ENCODE peak calls at places on chromosome 18, in five cellular contexts. One of them, this sample, is unnamed.
A peak's percentile ranks its signal among the peaks of the same experiment; 100 is the strongest.

GRCh38 chr18:51490860-51491259 is 293.4 kb upstream of the MEX3C start:
- DNase-seq in GM12878: no peak
- DNase-seq in H1: no peak
- DNase-seq in K562: no peak
- DNase-seq in HepG2: no peak
- DNase-seq in this sample: no peak

GRCh38 chr18:11951390-11951851 is 29.9 kb upstream of the IMPA2 start:
- DNase-seq in GM12878: no peak
- DNase-seq in K562: peak; percentile 66
- DNase-seq in H1: no peak
- DNase-seq in HepG2: no peak
- DNase-seq in this sample: peak; percentile 16

GRCh38 chr18:68962623-68963022 is 164.7 kb downstream of the CCDC102B start:
- DNase-seq in H1: no peak
- DNase-seq in HepG2: no peak
- DNase-seq in GM12878: no peak
- DNase-seq in K562: no peak
- DNase-seq in this sample: no peak

GRCh38 chr18:62325806-62326645 is 916 bp downstream of the TNFRSF11A start:
- DNase-seq in H1: no peak
- DNase-seq in K562: no peak
- DNase-seq in HepG2: no peak
- DNase-seq in GM12878: no peak
- DNase-seq in this sample: no peak

GRCh38 chr18:6315556-6316331 is 99.0 kb downstream of the L3MBTL4 start:
- DNase-seq in HepG2: peak; percentile 56
- DNase-seq in GM12878: no peak
- DNase-seq in K562: no peak
- DNase-seq in H1: no peak
- DNase-seq in this sample: no peak

GRCh38 chr18:49476664-49477411 is 10.2 kb downstream of the C18orf32 start:
- DNase-seq in GM12878: no peak
- DNase-seq in HepG2: no peak
- DNase-seq in K562: no peak
- DNase-seq in H1: no peak
- DNase-seq in this sample: no peak

GRCh38 chr18:13381331-13381730 is 162.8 kb downstream of the LDLRAD4 start:
- DNase-seq in K562: no peak
- DNase-seq in H1: no peak
- DNase-seq in GM12878: no peak
- DNase-seq in HepG2: no peak
- DNase-seq in this sample: no peak

GRCh38 chr18:62877448-62878221 is 162.3 kb downstream of the PHLPP1 start:
- DNase-seq in HepG2: peak; percentile 30
- DNase-seq in H1: no peak
- DNase-seq in GM12878: no peak
- DNase-seq in K562: no peak
- DNase-seq in this sample: peak; percentile 33

GRCh38 chr18:61637319-61637718 is 255.5 kb downstream of the RNF152 start:
- DNase-seq in HepG2: no peak
- DNase-seq in H1: peak; percentile 62
- DNase-seq in K562: no peak
- DNase-seq in GM12878: no peak
- DNase-seq in this sample: peak; percentile 53

GRCh38 chr18:57137847-57138246 is 9.0 kb upstream of the BOD1L2 start:
- DNase-seq in H1: no peak
- DNase-seq in GM12878: no peak
- DNase-seq in HepG2: no peak
- DNase-seq in K562: no peak
- DNase-seq in this sample: no peak

GRCh38 chr18:34493566-34494358 is 216.3 kb upstream of the DTNA start:
- DNase-seq in H1: peak; percentile 73
- DNase-seq in K562: no peak
- DNase-seq in HepG2: peak; percentile 14
- DNase-seq in GM12878: no peak
- DNase-seq in this sample: peak; percentile 66

GRCh38 chr18:69978743-69979715 is 31.4 kb upstream of the CD226 start:
- DNase-seq in H1: no peak
- DNase-seq in HepG2: no peak
- DNase-seq in K562: no peak
- DNase-seq in GM12878: no peak
- DNase-seq in this sample: no peak

GRCh38 chr18:62625019-62625418 is 90.3 kb upstream of the PHLPP1 start:
- DNase-seq in K562: no peak
- DNase-seq in HepG2: no peak
- DNase-seq in H1: no peak
- DNase-seq in GM12878: no peak
- DNase-seq in this sample: no peak

GRCh38 chr18:25759111-25759510 is 331.3 kb downstream of the SS18 start:
- DNase-seq in HepG2: no peak
- DNase-seq in GM12878: no peak
- DNase-seq in K562: no peak
- DNase-seq in H1: no peak
- DNase-seq in this sample: no peak

GRCh38 chr18:64474279-64474678 is 325.4 kb upstream of the LINC00305 start:
- DNase-seq in K562: no peak
- DNase-seq in GM12878: no peak
- DNase-seq in HepG2: no peak
- DNase-seq in H1: no peak
- DNase-seq in this sample: no peak

GRCh38 chr18:63831080-63831788 is 56.0 kb downstream of the SERPINB7 start:
- DNase-seq in HepG2: no peak
- DNase-seq in GM12878: no peak
- DNase-seq in K562: no peak
- DNase-seq in H1: no peak
- DNase-seq in this sample: no peak

GRCh38 chr18:34977787-34978532 is 63.3 kb upstream of the MAPRE2 start:
- DNase-seq in H1: peak; percentile 77
- DNase-seq in HepG2: no peak
- DNase-seq in K562: peak; percentile 34
- DNase-seq in GM12878: no peak
- DNase-seq in this sample: peak; percentile 67

GRCh38 chr18:79789091-79789891 is 8.4 kb upstream of the KCNG2 start:
- DNase-seq in H1: peak; percentile 45
- DNase-seq in K562: no peak
- DNase-seq in GM12878: no peak
- DNase-seq in HepG2: no peak
- DNase-seq in this sample: no peak

GRCh38 chr18:33536904-33537303 is 41.1 kb upstream of the ASXL3 start:
- DNase-seq in K562: no peak
- DNase-seq in H1: no peak
- DNase-seq in GM12878: no peak
- DNase-seq in HepG2: no peak
- DNase-seq in this sample: no peak

GRCh38 chr18:62152844-62153243 is 34.0 kb downstream of the PIGN start:
- DNase-seq in H1: no peak
- DNase-seq in GM12878: no peak
- DNase-seq in K562: no peak
- DNase-seq in HepG2: no peak
- DNase-seq in this sample: no peak

GRCh38 chr18:40019797-40020392 is 1935.1 kb upstream of the PIK3C3 start:
- DNase-seq in K562: no peak
- DNase-seq in GM12878: no peak
- DNase-seq in H1: no peak
- DNase-seq in HepG2: no peak
- DNase-seq in this sample: no peak

GRCh38 chr18:55110436-55110835 is 151.2 kb upstream of the CCDC68 start:
- DNase-seq in HepG2: no peak
- DNase-seq in H1: no peak
- DNase-seq in GM12878: no peak
- DNase-seq in K562: no peak
- DNase-seq in this sample: no peak

GRCh38 chr18:52715961-52716360 is 376.0 kb downstream of the DCC start:
- DNase-seq in HepG2: no peak
- DNase-seq in H1: no peak
- DNase-seq in GM12878: no peak
- DNase-seq in K562: no peak
- DNase-seq in this sample: no peak

GRCh38 chr18:79393181-79393598 is 2.5 kb upstream of the NFATC1 start:
- DNase-seq in H1: no peak
- DNase-seq in HepG2: no peak
- DNase-seq in GM12878: no peak
- DNase-seq in K562: no peak
- DNase-seq in this sample: no peak

GRCh38 chr18:63178526-63178880 is 141.1 kb downstream of the BCL2 start:
- DNase-seq in GM12878: no peak
- DNase-seq in K562: no peak
- DNase-seq in H1: no peak
- DNase-seq in HepG2: no peak
- DNase-seq in this sample: no peak

GRCh38 chr18:78228974-78229373 is 750.6 kb upstream of the SALL3 start:
- DNase-seq in HepG2: no peak
- DNase-seq in GM12878: no peak
- DNase-seq in H1: peak; percentile 62
- DNase-seq in K562: no peak
- DNase-seq in this sample: peak; percentile 16

GRCh38 chr18:26436176-26437031 is 111.9 kb downstream of the KCTD1 start:
- DNase-seq in H1: peak; percentile 38
- DNase-seq in K562: no peak
- DNase-seq in HepG2: peak; percentile 34
- DNase-seq in GM12878: no peak
- DNase-seq in this sample: no peak

GRCh38 chr18:43129946-43130523 is 14.6 kb upstream of the RIT2 start:
- DNase-seq in HepG2: no peak
- DNase-seq in GM12878: no peak
- DNase-seq in H1: no peak
- DNase-seq in K562: no peak
- DNase-seq in this sample: no peak

GRCh38 chr18:2508678-2509077 is 62.6 kb downstream of the METTL4 start:
- DNase-seq in H1: no peak
- DNase-seq in HepG2: no peak
- DNase-seq in K562: no peak
- DNase-seq in GM12878: no peak
- DNase-seq in this sample: no peak

GRCh38 chr18:73288813-73289212 is 421.0 kb upstream of the NETO1 start:
- DNase-seq in GM12878: no peak
- DNase-seq in HepG2: no peak
- DNase-seq in K562: no peak
- DNase-seq in H1: no peak
- DNase-seq in this sample: no peak

GRCh38 chr18:2656237-2657042 is 914 bp downstream of the SMCHD1 start:
- DNase-seq in K562: peak; percentile 53
- DNase-seq in HepG2: peak; percentile 15
- DNase-seq in H1: no peak
- DNase-seq in GM12878: no peak
- DNase-seq in this sample: peak; percentile 42

GRCh38 chr18:43863180-43863579 is 585.9 kb upstream of the SYT4 start:
- DNase-seq in GM12878: no peak
- DNase-seq in HepG2: no peak
- DNase-seq in K562: no peak
- DNase-seq in H1: no peak
- DNase-seq in this sample: no peak

GRCh38 chr18:58669731-58670379 is 1.4 kb upstream of the MALT1 start:
- DNase-seq in H1: peak; percentile 23
- DNase-seq in HepG2: peak; percentile 75
- DNase-seq in GM12878: peak; percentile 31
- DNase-seq in K562: no peak
- DNase-seq in this sample: no peak

GRCh38 chr18:12307251-12307736 is 747 bp upstream of the TUBB6 start:
- DNase-seq in H1: no peak
- DNase-seq in K562: no peak
- DNase-seq in GM12878: no peak
- DNase-seq in HepG2: no peak
- DNase-seq in this sample: peak; percentile 55

GRCh38 chr18:65750421-65751144 is at the start of gene CDH7:
- DNase-seq in K562: no peak
- DNase-seq in HepG2: no peak
- DNase-seq in H1: peak; percentile 77
- DNase-seq in GM12878: no peak
- DNase-seq in this sample: peak; percentile 41

GRCh38 chr18:63775166-63775730 is at the start of gene SERPINB7:
- DNase-seq in H1: no peak
- DNase-seq in GM12878: no peak
- DNase-seq in HepG2: no peak
- DNase-seq in K562: no peak
- DNase-seq in this sample: no peak

GRCh38 chr18:78949216-78949615 is 30.4 kb upstream of the SALL3 start:
- DNase-seq in H1: no peak
- DNase-seq in HepG2: no peak
- DNase-seq in GM12878: no peak
- DNase-seq in K562: no peak
- DNase-seq in this sample: no peak

GRCh38 chr18:11251229-11251890 is 102.0 kb upstream of the PIEZO2 start:
- DNase-seq in GM12878: no peak
- DNase-seq in HepG2: no peak
- DNase-seq in K562: no peak
- DNase-seq in H1: no peak
- DNase-seq in this sample: no peak

GRCh38 chr18:59885579-59886163 is 14.1 kb upstream of the PMAIP1 start:
- DNase-seq in HepG2: no peak
- DNase-seq in K562: no peak
- DNase-seq in GM12878: peak; percentile 78
- DNase-seq in H1: no peak
- DNase-seq in this sample: no peak
- TF ChIP-seq ATF2 in HepG2: no peak
- TF ChIP-seq ATF2 in K562: no peak
- TF ChIP-seq ATF2 in GM12878: peak; percentile 93
- TF ChIP-seq ATF2 in H1: no peak
- TF ChIP-seq ATF2 in this sample: no peak

GRCh38 chr18:9545029-9545428 is 69.3 kb downstream of the PPP4R1 start:
- DNase-seq in GM12878: no peak
- DNase-seq in K562: no peak
- DNase-seq in HepG2: no peak
- DNase-seq in H1: no peak
- DNase-seq in this sample: no peak
- TF ChIP-seq ATF2 in GM12878: no peak
- TF ChIP-seq ATF2 in K562: no peak
- TF ChIP-seq ATF2 in HepG2: no peak
- TF ChIP-seq ATF2 in H1: no peak
- TF ChIP-seq ATF2 in this sample: no peak

GRCh38 chr18:75478996-75479870 is 51.7 kb upstream of the SMIM21 start:
- DNase-seq in H1: no peak
- DNase-seq in K562: peak; percentile 28
- DNase-seq in GM12878: peak; percentile 4
- DNase-seq in HepG2: peak; percentile 34
- DNase-seq in this sample: no peak
- TF ChIP-seq ATF2 in H1: no peak
- TF ChIP-seq ATF2 in K562: no peak
- TF ChIP-seq ATF2 in GM12878: no peak
- TF ChIP-seq ATF2 in HepG2: no peak
- TF ChIP-seq ATF2 in this sample: no peak

GRCh38 chr18:77071711-77072292 is 60.8 kb downstream of the MBP start:
- DNase-seq in K562: no peak
- DNase-seq in GM12878: no peak
- DNase-seq in HepG2: no peak
- DNase-seq in H1: no peak
- DNase-seq in this sample: no peak
- TF ChIP-seq ATF2 in K562: no peak
- TF ChIP-seq ATF2 in GM12878: no peak
- TF ChIP-seq ATF2 in HepG2: no peak
- TF ChIP-seq ATF2 in H1: no peak
- TF ChIP-seq ATF2 in this sample: no peak